ENCODE peak calls at places on chromosome 14, in seven cellular contexts. T is coronary artery, D is HFF-Myc, O is left ventricle myocardium inferior, R is astrocyte, V is hepatocyte, K is kidney. Z is an unnamed sample.

GRCh38 chr14:100882991-100883788 is 20.3 kb downstream of the RTL1 start:
- DNase-seq in V (no peak), D (no peak), K (peak), T (no peak), R (no peak), O (peak), Z (no peak)

GRCh38 chr14:20454645-20455354 is at the start of the genes APEX1 and OSGEP:
- DNase-seq in D (peak), R (peak), T (peak), K (peak), V (peak), O (peak), Z (peak)

GRCh38 chr14:103558071-103558882 is 4.2 kb downstream of the BAG5 start:
- DNase-seq in T (no peak), D (no peak), V (no peak), O (peak), R (peak), K (peak), Z (peak)

GRCh38 chr14:54337314-54337713 is 59.5 kb upstream of the CDKN3 start:
- DNase-seq in O (no peak), V (no peak), R (no peak), D (no peak), T (no peak), K (no peak), Z (no peak)

GRCh38 chr14:53180272-53181221 is 27.4 kb upstream of the DDHD1 start:
- DNase-seq in O (no peak), D (no peak), T (no peak), R (no peak), V (peak), K (no peak), Z (peak)

GRCh38 chr14:100540141-100540925 is 46.9 kb downstream of the BEGAIN start:
- DNase-seq in R (no peak), D (no peak), K (peak), V (no peak), O (peak), T (no peak), Z (no peak)

GRCh38 chr14:57068511-57068910 is 200.2 kb downstream of the EXOC5 start:
- DNase-seq in V (no peak), K (no peak), R (no peak), T (no peak), D (no peak), O (no peak), Z (no peak)

GRCh38 chr14:44657688-44658388 is 150.8 kb upstream of the FSCB start:
- DNase-seq in V (peak), D (no peak), R (peak), K (no peak), O (no peak), T (no peak), Z (peak)

GRCh38 chr14:101185081-101185835 is 281.7 kb upstream of the RTL1 start:
- DNase-seq in V (no peak), O (no peak), D (no peak), T (no peak), R (no peak), K (peak), Z (no peak)

GRCh38 chr14:68952544-68953535 is 26.3 kb downstream of the ACTN1 start:
- DNase-seq in V (peak), D (peak), K (peak), T (no peak), R (peak), O (peak), Z (peak)

GRCh38 chr14:70027785-70028428 is 148.7 kb downstream of the SMOC1 start:
- DNase-seq in D (no peak), R (no peak), V (peak), T (no peak), O (peak), K (peak), Z (peak)

GRCh38 chr14:28774764-28775738 is 8.5 kb downstream of the FOXG1 start:
- DNase-seq in O (no peak), T (no peak), D (no peak), V (no peak), R (no peak), K (no peak), Z (no peak)

GRCh38 chr14:95915326-95915725 is 38.7 kb downstream of the TUNAR start:
- DNase-seq in T (no peak), D (no peak), O (no peak), V (peak), K (no peak), R (no peak), Z (no peak)

GRCh38 chr14:97074456-97074855 is 277.3 kb downstream of the VRK1 start:
- DNase-seq in K (no peak), V (no peak), D (no peak), O (no peak), R (no peak), T (no peak), Z (no peak)

GRCh38 chr14:99389171-99389826 is 91.4 kb downstream of the SETD3 start:
- DNase-seq in O (no peak), D (no peak), R (no peak), K (no peak), V (peak), T (no peak), Z (peak)

GRCh38 chr14:32407170-32407569 is 78.1 kb downstream of the AKAP6 start:
- DNase-seq in D (no peak), V (no peak), T (no peak), O (no peak), R (peak), K (no peak), Z (peak)

GRCh38 chr14:28242895-28243294 is 523.7 kb upstream of the FOXG1 start:
- DNase-seq in T (no peak), O (no peak), V (no peak), K (no peak), R (no peak), D (no peak), Z (no peak)

GRCh38 chr14:29759521-29760340 is 167.9 kb downstream of the PRKD1 start:
- DNase-seq in D (no peak), T (no peak), R (no peak), K (no peak), O (no peak), V (no peak), Z (no peak)

GRCh38 chr14:23321572-23322547 is 603 bp downstream of the PABPN1 start:
- DNase-seq in T (no peak), D (no peak), K (peak), R (peak), O (peak), V (peak), Z (peak)
- TF ChIP-seq CTCF in T (no peak), D (no peak), K (no peak), R (no peak), O (no peak), V (peak), Z (peak)

DNA sequence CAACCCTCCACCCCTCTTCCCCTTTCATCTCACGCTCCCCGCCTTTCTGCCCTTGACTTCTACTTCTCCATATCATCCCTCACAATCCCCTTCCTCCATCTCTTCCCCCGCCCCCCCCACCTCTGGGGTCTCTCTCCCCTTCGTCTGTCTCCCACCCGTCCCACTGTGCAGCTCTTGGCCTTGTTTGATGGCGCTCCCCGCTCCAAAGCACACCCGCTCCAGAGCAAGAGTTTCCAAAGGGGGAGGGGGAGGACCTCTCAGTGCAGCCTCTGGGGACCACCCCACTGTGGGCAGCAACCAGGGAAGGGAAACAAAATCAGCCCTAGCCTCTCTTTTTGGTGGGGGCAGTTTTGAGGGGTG is 774 bp downstream of the CHGA start:
- DNase-seq in D (no peak), O (no peak), V (no peak), R (no peak), T (no peak), K (peak), Z (no peak)
- H3K4me3 ChIP-seq in D (no peak), O (no peak), V (no peak), R (no peak), T (no peak), K (no peak), Z (no peak)

GRCh38 chr14:55416866-55417265 is 5.2 kb upstream of the ATG14 start:
- DNase-seq in K (no peak), V (peak), O (no peak), D (no peak), T (no peak), R (no peak), Z (peak)
- TF ChIP-seq CTCF in K (no peak), V (peak), O (no peak), D (peak), T (no peak), R (peak), Z (peak)

GRCh38 chr14:22821193-22822016 is 6.2 kb upstream of the SLC7A7 start:
- DNase-seq in V (peak), R (no peak), K (no peak), T (no peak), D (no peak), O (no peak), Z (peak)
- H3K4me3 ChIP-seq in V (no peak), R (no peak), K (no peak), T (no peak), D (no peak), O (no peak), Z (no peak)

GRCh38 chr14:88559852-88560251 is 3.0 kb upstream of the ZC3H14 start:
- DNase-seq in O (no peak), R (peak), D (peak), T (no peak), K (no peak), V (peak), Z (peak)
- TF ChIP-seq CTCF in O (peak), R (peak), D (peak), T (no peak), K (no peak), V (peak), Z (peak)

GRCh38 chr14:71933026-71933587 is 878 bp downstream of the RGS6 start:
- DNase-seq in D (no peak), T (no peak), V (peak), K (no peak), R (no peak), O (no peak), Z (peak)

GRCh38 chr14:71932229-71932951 is at the start of gene RGS6:
- DNase-seq in T (no peak), V (peak), K (no peak), D (no peak), R (peak), O (peak), Z (peak)

DNA sequence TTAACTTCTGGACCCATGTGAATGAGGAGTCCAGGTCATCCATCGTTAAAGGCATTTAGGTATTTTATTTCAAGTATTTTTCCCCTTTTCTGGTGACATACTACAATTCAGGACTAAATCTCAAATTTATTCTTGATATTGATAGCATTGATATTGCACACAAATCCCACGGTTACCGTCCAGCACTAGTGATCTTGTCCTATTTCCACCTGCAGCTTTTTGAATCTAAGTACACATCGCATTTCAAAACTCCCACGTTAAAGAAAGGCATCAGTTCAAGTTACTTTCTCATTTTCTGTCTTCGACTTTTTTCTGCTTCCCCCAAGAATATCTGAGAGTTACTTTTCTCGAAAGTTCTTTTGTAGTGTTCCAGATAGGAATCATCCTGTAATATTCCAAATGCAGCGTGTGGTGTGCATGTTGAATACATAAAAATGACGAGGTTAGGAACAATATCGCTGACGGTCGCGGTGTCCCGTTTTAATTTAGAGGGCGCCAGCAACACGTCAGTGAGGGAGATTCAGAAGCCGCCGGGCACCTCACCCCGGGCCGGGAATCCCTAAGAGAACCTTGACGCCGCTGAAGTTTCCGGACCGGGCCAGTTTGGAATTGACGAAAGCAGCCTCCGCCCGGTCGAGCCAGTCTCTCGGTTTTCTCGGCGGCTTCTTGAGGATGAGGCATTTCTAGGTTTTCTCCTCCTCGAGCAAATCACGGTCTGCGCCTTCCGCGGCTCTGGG is 569 bp upstream of the RGS6 start:
- DNase-seq in K (no peak), D (no peak), T (no peak), R (no peak), V (no peak), O (peak), Z (peak)
- H3K4me3 ChIP-seq in K (no peak), D (no peak), T (peak), R (no peak), V (peak), O (peak), Z (no peak)

DNA sequence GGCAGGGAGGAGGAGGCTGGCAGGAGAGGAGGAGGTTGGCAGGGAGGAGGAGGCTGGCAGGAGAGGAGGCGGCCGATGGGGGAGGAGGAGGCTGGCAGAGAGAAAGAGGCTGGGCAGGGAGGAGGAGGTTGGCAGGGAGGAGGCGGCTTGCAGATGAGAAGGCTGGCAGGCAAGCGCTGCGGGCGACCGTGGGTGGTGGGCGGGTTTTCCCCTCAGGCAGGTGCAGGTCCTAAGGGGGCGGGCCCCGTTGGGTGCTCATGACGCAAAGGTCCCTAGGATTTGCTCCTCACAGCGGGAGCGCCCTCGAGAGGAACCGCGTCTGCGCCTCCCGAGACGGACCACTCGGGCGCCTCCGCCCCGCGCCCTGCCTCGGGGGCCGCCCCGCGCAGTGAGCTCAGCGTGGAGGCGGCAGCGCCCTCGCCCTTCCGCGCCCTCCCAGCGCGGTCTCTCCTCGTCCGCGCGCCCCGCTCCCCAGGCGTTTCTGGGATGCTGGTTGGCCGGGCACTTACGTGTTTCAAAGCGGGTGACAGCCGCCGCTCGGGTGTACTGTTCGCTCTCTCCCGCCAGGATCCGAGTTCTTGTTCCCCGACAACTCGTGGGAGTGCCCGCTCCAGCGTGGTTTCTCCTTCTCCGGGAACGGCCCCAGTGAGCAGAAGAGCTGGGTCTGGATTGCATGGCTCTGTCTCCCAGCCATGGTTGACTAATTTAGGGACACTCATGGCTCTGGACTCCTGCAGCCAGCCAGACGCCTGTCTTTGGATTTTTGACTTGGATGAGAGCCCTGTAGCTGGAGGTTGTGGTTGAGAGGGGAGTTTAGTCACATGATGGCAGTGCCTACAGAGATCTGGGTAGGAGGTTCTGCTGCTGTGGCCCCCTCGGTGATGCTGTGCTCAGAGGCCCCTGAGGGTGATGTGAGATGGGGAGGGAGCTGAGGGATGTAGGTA is 64.1 kb upstream of the PPP4R3A start:
- DNase-seq in R (peak), K (peak), O (peak), T (peak), V (peak), D (no peak), Z (peak)
- TF ChIP-seq CTCF in R (no peak), K (no peak), O (no peak), T (no peak), V (no peak), D (no peak), Z (no peak)

GRCh38 chr14:52080171-52080800 is 11.4 kb upstream of the NID2 start:
- DNase-seq in D (no peak), V (no peak), O (no peak), R (peak), T (no peak), K (no peak), Z (peak)

GRCh38 chr14:52082903-52083302 is 14.0 kb upstream of the NID2 start:
- DNase-seq in O (no peak), K (no peak), D (no peak), V (no peak), R (no peak), T (no peak), Z (no peak)

GRCh38 chr14:52081964-52082363 is 13.1 kb upstream of the NID2 start:
- DNase-seq in T (no peak), K (no peak), D (no peak), O (no peak), V (no peak), R (no peak), Z (no peak)

GRCh38 chr14:52079239-52079956 is 10.5 kb upstream of the NID2 start:
- DNase-seq in D (no peak), O (no peak), T (no peak), V (no peak), R (peak), K (no peak), Z (peak)

GRCh38 chr14:52080817-52081755 is 12.2 kb upstream of the NID2 start:
- DNase-seq in O (no peak), R (peak), D (no peak), K (no peak), V (peak), T (no peak), Z (peak)
- H3K4me3 ChIP-seq in O (no peak), R (no peak), D (no peak), K (no peak), V (no peak), T (no peak), Z (no peak)

DNA sequence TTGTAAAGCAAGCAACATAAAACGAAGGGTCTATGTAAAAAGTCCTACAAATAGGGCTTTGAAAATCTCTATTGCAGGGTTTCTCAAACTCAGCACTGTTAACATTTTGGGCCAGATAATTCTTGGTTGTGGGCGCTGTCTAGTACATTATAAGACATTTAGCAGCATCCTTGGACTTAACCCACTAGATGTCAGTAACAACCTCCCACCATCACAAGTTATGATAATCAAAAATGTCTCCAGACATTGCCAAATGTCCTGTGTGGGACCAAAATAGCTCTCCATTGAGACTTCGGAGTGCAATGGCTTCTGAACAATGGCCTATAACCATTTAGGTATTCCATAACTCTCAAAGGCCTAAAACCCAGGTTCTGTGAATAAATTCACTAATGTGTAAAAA is 22.9 kb upstream of the DHRS7 start:
- DNase-seq in T (no peak), K (no peak), O (no peak), V (no peak), R (no peak), D (no peak), Z (peak)
- TF ChIP-seq CTCF in T (no peak), K (no peak), O (peak), V (peak), R (no peak), D (no peak), Z (peak)

GRCh38 chr14:50003213-50004021 is 110.5 kb downstream of the ARF6 start:
- DNase-seq in D (no peak), T (peak), K (peak), R (peak), O (peak), V (peak), Z (peak)
- H3K4me3 ChIP-seq in D (peak), T (peak), K (peak), R (peak), O (peak), V (peak), Z (peak)

Z was measured in choroid plexus epithelial cell.